ENCODE peak calls at places on chromosomes 16 and 17, in four cellular contexts. N is endothelial cell, I is left ventricle myocardium inferior, O is MCF 10A. U is an unnamed sample.
A peak's percentile ranks its signal among the peaks of the same experiment; 100 is the strongest.

GRCh38 chr16:69526831-69527655 is 38.7 kb upstream of the NFAT5 start:
- DNase-seq in O (no peak), I (no peak), N (no peak), U (no peak)

GRCh38 chr17:9195961-9196668 is 174.8 kb downstream of the NTN1 start:
- DNase-seq in I (no peak), N (no peak), O (no peak), U (no peak)

GRCh38 chr16:80804451-80805383 is at the start of gene CDYL2:
- DNase-seq in O (peak; percentile 11), N (no peak), I (peak; percentile 48), U (peak; percentile 23)

GRCh38 chr17:75891605-75892555 is 4.9 kb downstream of the TRIM65 start:
- DNase-seq in N (no peak), O (no peak), I (no peak), U (no peak)

GRCh38 chr17:3893003-3893719 is at the start of gene CAMKK1:
- DNase-seq in I (peak; percentile 92), O (peak; percentile 83), N (peak; percentile 89), U (peak; percentile 60)

GRCh38 chr17:38583833-38584349 is 21.9 kb downstream of the SRCIN1 start:
- DNase-seq in N (no peak), I (no peak), O (no peak), U (no peak)

GRCh38 chr17:5762191-5762590 is 177.9 kb upstream of the NLRP1 start:
- DNase-seq in I (no peak), O (peak; percentile 19), N (no peak), U (no peak)

GRCh38 chr17:53186004-53186403 is 636.7 kb upstream of the KIF2B start:
- DNase-seq in N (no peak), I (no peak), O (no peak), U (no peak)

GRCh38 chr17:63962298-63962744 is 10.4 kb downstream of the SCN4A start:
- DNase-seq in I (no peak), N (no peak), O (no peak), U (no peak)

GRCh38 chr17:82229686-82230626 is 1.1 kb downstream of the SLC16A3 start:
- DNase-seq in I (no peak), O (no peak), N (no peak), U (no peak)

GRCh38 chr17:35088647-35088910 is 25.1 kb upstream of the RFFL start:
- DNase-seq in I (no peak), O (no peak), N (no peak), U (peak; percentile 46)

GRCh38 chr17:7225711-7226331 is 6.1 kb downstream of the ACADVL start:
- DNase-seq in N (no peak), O (no peak), I (no peak), U (no peak)

GRCh38 chr17:64297467-64298088 is 34.5 kb upstream of the TEX2 start:
- DNase-seq in N (no peak), I (no peak), O (no peak), U (no peak)

GRCh38 chr17:73325527-73325842 is 13.7 kb upstream of the CDC42EP4 start:
- DNase-seq in I (no peak), O (peak; percentile 44), N (no peak), U (no peak)

GRCh38 chr17:45814622-45815606 is 29.8 kb upstream of the SPPL2C start:
- DNase-seq in O (no peak), I (no peak), N (no peak), U (no peak)

GRCh38 chr17:45812102-45812501 is 28.0 kb downstream of the CRHR1 start:
- DNase-seq in O (peak; percentile 30), N (no peak), I (no peak), U (peak; percentile 38)

GRCh38 chr17:45815752-45816151 is 28.9 kb upstream of the SPPL2C start:
- DNase-seq in O (no peak), I (no peak), N (no peak), U (no peak)

GRCh38 chr17:45809484-45809883 is 25.4 kb downstream of the CRHR1 start:
- DNase-seq in I (no peak), O (no peak), N (no peak), U (no peak)

DNA sequence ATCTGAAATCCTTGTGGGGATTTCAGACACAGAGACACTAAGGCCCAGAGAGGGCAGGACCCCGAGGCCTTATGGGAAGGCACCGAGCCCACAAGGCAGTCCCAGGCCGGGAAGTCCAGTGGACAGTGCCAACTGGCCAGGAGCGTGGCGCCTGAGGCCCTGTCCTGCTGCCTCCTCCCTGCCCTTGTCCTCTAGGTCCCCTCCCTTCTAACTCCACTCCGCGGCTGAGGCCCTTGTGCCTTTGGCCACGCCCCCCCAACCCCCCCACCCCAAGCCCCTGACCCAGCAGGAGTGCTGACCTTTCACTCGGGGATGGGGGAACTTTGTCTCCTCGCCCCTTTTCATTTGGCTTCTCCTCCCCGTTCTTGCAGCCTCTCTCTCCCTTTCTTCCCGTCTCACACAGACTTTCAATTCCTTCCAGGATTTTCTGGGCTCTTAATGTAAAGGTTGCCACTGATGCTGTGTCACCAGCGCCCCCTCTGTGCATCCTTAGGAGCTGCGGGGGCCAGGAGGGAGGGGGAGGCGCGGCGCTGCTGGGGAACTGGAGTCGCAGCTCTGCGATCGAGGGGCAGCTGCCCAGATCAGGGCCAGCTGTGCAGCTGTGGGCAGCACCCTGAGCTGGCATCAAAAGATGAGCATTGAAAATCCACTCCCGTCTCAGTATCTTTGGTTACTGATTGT is 29.1 kb downstream of the CRHR1 start:
- DNase-seq in N (peak; percentile 73), I (no peak), O (no peak), U (no peak)
- TF ChIP-seq CTCF in N (peak; percentile 49), I (no peak), O (no peak), U (no peak)

GRCh38 chr17:28473542-28473941 is at the start of gene SLC13A2:
- DNase-seq in O (no peak), I (no peak), N (no peak), U (no peak)
- TF ChIP-seq CTCF in O (no peak), I (no peak), N (no peak), U (no peak)

GRCh38 chr17:62180772-62181171 is 115.7 kb upstream of the MED13 start:
- DNase-seq in N (no peak), I (no peak), O (no peak), U (no peak)

GRCh38 chr17:62178579-62178978 is 113.5 kb upstream of the MED13 start:
- DNase-seq in O (peak; percentile 75), N (no peak), I (no peak), U (peak; percentile 72)

DNA sequence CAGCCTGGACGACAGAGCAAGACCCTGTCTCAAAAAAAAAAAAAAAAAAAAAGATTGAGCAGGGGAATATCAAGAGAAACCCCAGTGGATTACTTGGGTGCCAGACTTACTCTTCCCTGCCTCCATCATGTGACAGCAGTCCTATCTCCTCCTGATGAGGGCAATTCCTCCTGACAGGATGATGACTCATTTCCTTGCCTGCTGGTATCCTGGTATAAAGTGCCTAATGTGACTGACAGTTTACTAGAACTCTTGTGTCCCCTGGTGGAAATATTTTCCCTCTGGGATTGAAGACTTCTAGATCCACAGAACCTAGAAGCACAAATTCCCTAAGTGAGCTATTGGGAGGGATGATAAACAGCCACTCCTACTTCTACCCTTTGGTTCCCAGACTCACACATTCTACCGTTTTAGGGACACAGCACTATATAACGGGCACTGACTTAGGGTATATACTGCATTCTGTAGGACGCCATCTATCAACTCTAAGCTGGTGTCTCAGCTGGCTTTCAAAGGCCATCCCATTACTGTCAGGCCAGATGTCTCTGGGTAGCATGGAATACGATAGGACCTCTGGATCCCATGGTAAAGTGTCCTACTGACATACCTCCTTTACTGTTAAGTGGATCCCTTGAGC is 114.6 kb upstream of the MED13 start:
- DNase-seq in O (peak; percentile 93), I (no peak), N (no peak), U (peak; percentile 87)
- TF ChIP-seq CTCF in O (peak; percentile 45), I (no peak), N (no peak), U (peak; percentile 30)

DNA sequence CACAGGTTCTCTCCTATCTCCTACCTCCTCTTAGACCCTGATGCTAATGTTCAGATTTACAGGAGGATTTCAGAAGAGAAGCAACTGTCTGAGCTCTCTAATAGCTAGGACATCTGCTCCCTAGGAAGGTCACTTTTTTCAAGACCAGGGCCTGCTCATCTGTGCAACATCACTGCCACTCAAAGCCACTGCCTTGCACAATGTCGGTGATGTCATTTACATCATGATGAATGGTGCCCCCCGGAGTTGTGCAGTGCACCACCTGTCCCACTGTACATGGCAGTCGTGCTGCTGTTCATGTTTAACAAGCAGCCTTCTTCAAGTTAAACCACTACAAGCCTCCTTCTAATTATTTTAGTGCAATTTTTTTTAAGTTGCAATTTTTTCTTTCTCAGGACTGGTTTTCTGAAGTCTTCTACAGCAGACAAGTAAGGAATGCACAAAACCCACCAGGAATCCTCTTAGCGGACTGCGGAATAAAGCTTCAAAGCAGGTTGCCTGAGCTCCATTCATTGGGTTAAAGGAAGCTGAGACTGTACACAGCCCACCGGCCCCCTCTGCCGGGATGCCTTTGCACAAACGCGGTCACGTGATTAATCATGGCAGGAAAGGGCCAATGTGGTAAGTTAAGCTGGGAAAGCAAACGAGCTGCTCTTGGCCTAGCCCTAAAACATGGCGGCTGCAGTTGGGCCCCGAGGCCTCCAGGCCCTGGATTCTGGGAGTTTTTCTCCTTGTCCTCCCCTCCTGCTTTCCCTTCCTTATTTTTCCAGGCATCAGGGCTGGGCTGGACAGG is 74.1 kb downstream of the MYH11 start:
- DNase-seq in I (no peak), O (no peak), N (no peak), U (no peak)
- TF ChIP-seq CTCF in I (no peak), O (no peak), N (no peak), U (no peak)

GRCh38 chr16:29943846-29944669 is 17.8 kb upstream of the TMEM219 start:
- DNase-seq in N (no peak), O (peak; percentile 96), I (no peak), U (peak; percentile 99)
- TF ChIP-seq CTCF in N (no peak), O (no peak), I (no peak), U (peak; percentile 26)

U was measured in bronchial epithelial cell.